ENCODE peak calls at places on chromosomes 11 and 22, in five cellular contexts. P is H1, X is GM12878, R is K562, M is HepG2. O is an unnamed sample.

GRCh38 chr11:13335319-13335718 is 57.7 kb downstream of the BMAL1 start:
- DNase-seq in P (peak), X (no peak), R (peak), M (peak), O (peak)

GRCh38 chr22:45608763-45609180 is 62.9 kb upstream of the ATXN10 start:
- DNase-seq in P (no peak), X (no peak), R (no peak), M (no peak), O (no peak)

GRCh38 chr22:29697853-29698598 is 21.8 kb upstream of the CABP7 start:
- DNase-seq in P (no peak), X (no peak), R (no peak), M (no peak), O (no peak)

GRCh38 chr22:43057641-43058040 is 31.6 kb downstream of the TTLL1 start:
- DNase-seq in P (no peak), X (no peak), R (no peak), M (no peak), O (no peak)

GRCh38 chr11:133227674-133228111 is 304.6 kb downstream of the OPCML start:
- DNase-seq in P (peak), X (no peak), R (no peak), M (no peak), O (peak)

GRCh38 chr11:16603890-16604783 is 134.3 kb upstream of the C11orf58 start:
- DNase-seq in P (peak), X (no peak), R (peak), M (no peak), O (peak)

GRCh38 chr22:43850529-43850928 is 11.8 kb downstream of the SULT4A1 start:
- DNase-seq in P (no peak), X (no peak), R (no peak), M (no peak), O (no peak)

GRCh38 chr11:44600739-44601416 is 35.4 kb downstream of the CD82 start:
- DNase-seq in P (no peak), X (no peak), R (no peak), M (no peak), O (no peak)

GRCh38 chr11:67452141-67452952 is at the start of gene GPR152:
- DNase-seq in P (no peak), X (no peak), R (no peak), M (no peak), O (no peak)

GRCh38 chr22:36328635-36329216 is 59.0 kb downstream of the MYH9 start:
- DNase-seq in P (no peak), X (peak), R (peak), M (no peak), O (no peak)

GRCh38 chr11:75428301-75428724 is 4.7 kb downstream of the KLHL35 start:
- DNase-seq in P (no peak), X (no peak), R (peak), M (peak), O (peak)

GRCh38 chr11:62880231-62880802 is 379 bp upstream of the SLC3A2 start:
- DNase-seq in P (no peak), X (no peak), R (no peak), M (no peak), O (no peak)

GRCh38 chr11:15897211-15897960 is 459.0 kb downstream of the SOX6 start:
- DNase-seq in P (no peak), X (no peak), R (no peak), M (no peak), O (no peak)

GRCh38 chr11:65208785-65209710 is 27.3 kb downstream of the CAPN1 start:
- DNase-seq in P (peak), X (no peak), R (no peak), M (no peak), O (peak)

GRCh38 chr11:69229521-69229920 is 64.4 kb upstream of the MYEOV start:
- DNase-seq in P (no peak), X (no peak), R (no peak), M (no peak), O (peak)

GRCh38 chr22:32901925-32902324 is 100.4 kb downstream of the TIMP3 start:
- DNase-seq in P (no peak), X (no peak), R (no peak), M (no peak), O (no peak)

GRCh38 chr22:49020314-49020713 is 807.4 kb downstream of the BRD1 start:
- DNase-seq in P (no peak), X (no peak), R (no peak), M (no peak), O (no peak)

GRCh38 chr11:33802414-33802950 is 28.2 kb upstream of the FBXO3 start:
- DNase-seq in P (peak), X (no peak), R (peak), M (peak), O (peak)

GRCh38 chr11:6319879-6320410 is 356 bp downstream of the CAVIN3 start:
- DNase-seq in P (no peak), X (no peak), R (peak), M (no peak), O (peak)

GRCh38 chr22:46984751-46985506 is 222.5 kb downstream of the TBC1D22A start:
- DNase-seq in P (no peak), X (no peak), R (no peak), M (no peak), O (no peak)
- TF ChIP-seq ATF3 in P (no peak), X (no peak), R (no peak), M (no peak), O (no peak)

DNA sequence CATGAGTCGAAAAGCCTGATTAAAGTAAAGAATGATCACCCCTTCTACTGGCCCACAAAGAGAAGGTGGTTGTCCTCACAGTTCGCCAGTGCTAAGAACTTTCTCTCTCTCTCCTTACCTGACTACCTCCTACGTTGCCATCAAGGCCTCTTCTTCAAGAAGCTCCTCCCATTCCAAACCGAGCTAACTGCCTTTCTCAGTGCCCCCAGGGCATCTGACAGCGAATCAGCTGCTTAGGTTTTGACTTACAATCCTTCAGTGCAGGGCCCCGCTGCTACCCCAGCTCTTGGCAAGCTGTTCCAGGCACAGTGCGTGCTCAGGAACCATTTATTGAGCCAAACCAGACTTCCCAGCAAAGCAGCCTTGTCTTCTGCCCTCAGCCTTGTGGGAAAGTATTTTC is 5.8 kb downstream of the VSTM5 start:
- DNase-seq in P (no peak), X (no peak), R (no peak), M (no peak), O (no peak)
- TF ChIP-seq ATF2 in P (no peak), X (no peak), R (no peak), M (no peak), O (no peak)

GRCh38 chr11:90775573-90776165 is 552.8 kb upstream of the CHORDC1 start:
- DNase-seq in P (no peak), X (peak), R (no peak), M (no peak), O (no peak)

GRCh38 chr11:90779098-90779497 is 556.2 kb upstream of the CHORDC1 start:
- DNase-seq in P (no peak), X (no peak), R (no peak), M (no peak), O (no peak)

GRCh38 chr11:90770007-90770406 is 547.2 kb upstream of the CHORDC1 start:
- DNase-seq in P (no peak), X (no peak), R (no peak), M (no peak), O (no peak)

GRCh38 chr11:90774727-90775572 is 552.1 kb upstream of the CHORDC1 start:
- DNase-seq in P (peak), X (no peak), R (no peak), M (no peak), O (peak)
- TF ChIP-seq ATF3 in P (no peak), X (no peak), R (no peak), M (no peak), O (no peak)

DNA sequence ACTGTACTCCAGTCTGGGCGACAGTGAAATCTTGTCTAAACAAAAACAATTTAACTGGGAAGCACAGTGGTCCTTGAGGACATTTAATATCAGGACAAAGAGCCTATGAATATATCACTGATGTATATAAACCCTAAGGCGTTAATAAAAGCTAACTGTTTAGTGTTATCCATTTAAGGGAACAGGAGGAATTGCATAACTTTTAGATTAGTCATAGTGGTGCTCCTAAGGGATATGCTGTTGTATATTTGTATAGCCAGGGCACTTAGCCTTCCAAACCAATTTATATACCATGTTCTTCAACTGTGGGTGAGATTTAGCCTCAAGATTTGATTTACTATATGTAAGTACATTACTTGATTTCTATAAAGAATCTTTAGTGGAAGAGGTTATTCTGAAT is 3.0 kb upstream of the CHEK1 start:
- DNase-seq in P (no peak), X (no peak), R (no peak), M (no peak), O (no peak)
- TF ChIP-seq ATF2 in P (no peak), X (no peak), R (no peak), M (no peak), O (no peak)

GRCh38 chr11:83545911-83546310 is 259.7 kb upstream of the CCDC90B start:
- DNase-seq in P (no peak), X (no peak), R (no peak), M (no peak), O (no peak)
- TF ChIP-seq ATF3 in P (no peak), X (no peak), R (no peak), M (no peak), O (no peak)

GRCh38 chr11:7495997-7496545 is 10.8 kb downstream of the OLFML1 start:
- DNase-seq in P (no peak), X (peak), R (no peak), M (no peak), O (no peak)
- TF ChIP-seq ATF2 in P (no peak), X (peak), R (no peak), M (no peak), O (no peak)

GRCh38 chr11:30936476-30936875 is 350.3 kb upstream of the MPPED2 start:
- DNase-seq in P (no peak), X (no peak), R (no peak), M (no peak), O (no peak)
- TF ChIP-seq ATF3 in P (no peak), X (no peak), R (no peak), M (no peak), O (no peak)

DNA sequence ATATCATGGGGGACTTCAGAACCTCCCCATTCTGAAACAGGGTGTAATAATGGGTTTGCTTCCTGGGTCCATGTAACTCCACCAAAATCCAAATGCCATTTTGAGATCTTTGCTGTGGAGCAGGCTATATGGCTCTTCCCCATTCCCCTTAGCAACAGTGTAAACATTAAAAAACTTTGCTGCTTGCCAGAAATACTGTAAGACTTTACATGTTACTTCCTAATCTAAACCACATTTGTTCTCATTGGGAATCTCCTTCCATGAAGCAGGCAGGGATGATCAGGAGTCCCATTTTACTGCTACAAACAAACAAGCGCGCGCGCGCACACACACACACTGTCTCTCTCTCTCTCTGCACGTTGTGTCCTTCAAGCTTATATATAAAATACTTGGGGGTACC is 86.5 kb downstream of the ANO3 start:
- DNase-seq in P (no peak), X (no peak), R (no peak), M (no peak), O (no peak)
- TF ChIP-seq ATF2 in P (no peak), X (no peak), R (no peak), M (no peak), O (no peak)

GRCh38 chr11:113862430-113862829 is 12.9 kb downstream of the USP28 start:
- DNase-seq in P (no peak), X (no peak), R (no peak), M (peak), O (no peak)
- TF ChIP-seq ATF3 in P (no peak), X (no peak), R (no peak), M (no peak), O (no peak)

O was measured in WTC11.